ENCODE peak calls at places on chromosomes 6 and 20, in ten cellular contexts. D is cardiac fibroblast, A is A549, I is HFF-Myc, H is left lung, K is BE2C, O is fibroblast of mammary gland, R is stomach, V is AG10803, U is bronchial epithelial cell. L is an unnamed sample.

GRCh38 chr6:170305772-170306323 is 710 bp upstream of the FAM120B start:
- DNase-seq in A (no peak), U (no peak), D (no peak), R (no peak), O (no peak), I (no peak), H (no peak), K (no peak), V (no peak), L (no peak)

GRCh38 chr20:13995841-13996240 is 525 bp downstream of the MACROD2 start:
- DNase-seq in R (peak), D (no peak), A (peak), I (no peak), V (no peak), O (no peak), U (no peak), H (peak), K (peak), L (no peak)

GRCh38 chr6:14728396-14729024 is 517.4 kb upstream of the JARID2 start:
- DNase-seq in R (no peak), A (no peak), K (no peak), I (no peak), V (peak), U (peak), O (peak), D (peak), H (no peak), L (no peak)

GRCh38 chr6:148448371-148449010 is 105.9 kb downstream of the SASH1 start:
- DNase-seq in R (no peak), A (no peak), D (no peak), V (no peak), I (no peak), K (no peak), O (no peak), H (no peak), U (no peak), L (no peak)

GRCh38 chr6:83867527-83868161 is 8.2 kb downstream of the CYB5R4 start:
- DNase-seq in H (peak), O (peak), A (no peak), K (peak), D (peak), V (peak), I (peak), R (peak), U (peak), L (peak)

GRCh38 chr20:32655903-32656500 is 17.7 kb downstream of the C20orf203 start:
- DNase-seq in K (no peak), A (no peak), V (no peak), D (no peak), H (no peak), R (no peak), U (no peak), O (no peak), I (no peak), L (no peak)

GRCh38 chr20:29325304-29325640 is 1932.2 kb upstream of the DEFB115 start:
- DNase-seq in U (no peak), O (no peak), H (peak), V (no peak), K (no peak), R (no peak), A (no peak), D (no peak), I (no peak), L (no peak)

GRCh38 chr6:4309540-4309939 is 174.2 kb upstream of the ECI2 start:
- DNase-seq in A (no peak), I (no peak), D (no peak), H (no peak), K (no peak), R (no peak), O (no peak), U (no peak), V (no peak), L (no peak)

GRCh38 chr6:31738048-31738979 is 1.5 kb upstream of the MSH5 start:
- DNase-seq in V (peak), H (no peak), K (no peak), O (peak), A (peak), R (peak), U (peak), I (peak), D (peak), L (no peak)

GRCh38 chr20:26167499-26167898 is 470.8 kb upstream of the ZNF337 start:
- DNase-seq in D (peak), I (no peak), R (no peak), H (no peak), O (peak), A (no peak), K (no peak), U (peak), V (peak), L (no peak)

GRCh38 chr6:140566706-140567330 is 1192.4 kb upstream of the CITED2 start:
- DNase-seq in V (peak), O (peak), R (no peak), U (peak), K (no peak), A (no peak), H (no peak), D (peak), I (no peak), L (peak)

GRCh38 chr6:134457941-134458340 is 140.0 kb upstream of the SGK1 start:
- DNase-seq in R (no peak), U (no peak), I (no peak), O (no peak), H (no peak), A (no peak), D (no peak), V (no peak), K (no peak), L (no peak)

GRCh38 chr6:30323806-30324205 is 2.9 kb upstream of the TRIM39 start:
- DNase-seq in V (no peak), R (no peak), H (no peak), O (peak), U (peak), K (no peak), A (no peak), D (no peak), I (no peak), L (no peak)

GRCh38 chr6:137731960-137732616 is 135.0 kb upstream of the TNFAIP3 start:
- DNase-seq in R (no peak), U (peak), K (no peak), V (peak), D (peak), A (peak), H (no peak), O (peak), I (no peak), L (no peak)

GRCh38 chr20:46694484-46694883 is 5.2 kb upstream of the TP53RK start:
- DNase-seq in V (peak), R (no peak), H (no peak), I (no peak), A (no peak), K (no peak), O (peak), D (peak), U (no peak), L (no peak)

GRCh38 chr6:31525932-31526591 is 2.7 kb upstream of the MCCD1 start:
- DNase-seq in I (no peak), H (no peak), U (peak), K (no peak), R (no peak), V (peak), A (no peak), D (peak), O (no peak), L (no peak)

GRCh38 chr20:2917266-2917665 is 44.0 kb downstream of the PTPRA start:
- DNase-seq in O (no peak), R (no peak), H (no peak), I (no peak), A (no peak), D (no peak), V (no peak), U (no peak), K (no peak), L (no peak)

GRCh38 chr20:33348136-33348937 is 53.0 kb downstream of the CDK5RAP1 start:
- DNase-seq in R (no peak), V (no peak), U (no peak), H (no peak), I (no peak), A (no peak), D (no peak), O (no peak), K (no peak), L (no peak)

GRCh38 chr20:18011951-18012645 is 43.3 kb downstream of the MGME1 start:
- DNase-seq in D (no peak), H (no peak), O (no peak), R (no peak), K (no peak), I (no peak), A (no peak), U (no peak), V (no peak), L (no peak)

GRCh38 chr6:43944908-43945777 is 175.1 kb downstream of the VEGFA start:
- DNase-seq in U (no peak), V (peak), R (no peak), I (no peak), O (no peak), D (peak), A (no peak), H (no peak), K (no peak), L (no peak)

GRCh38 chr6:10759312-10759839 is 11.8 kb downstream of the TMEM14B start:
- DNase-seq in I (peak), A (peak), K (no peak), V (peak), U (peak), R (no peak), D (peak), H (no peak), O (peak), L (peak)

GRCh38 chr20:22312744-22313346 is 271.5 kb downstream of the FOXA2 start:
- DNase-seq in U (peak), V (peak), R (peak), K (peak), O (peak), D (peak), H (no peak), A (peak), I (no peak), L (no peak)

GRCh38 chr20:3248167-3248992 is 9.4 kb upstream of the SLC4A11 start:
- DNase-seq in V (peak), K (no peak), A (no peak), O (peak), U (peak), H (peak), D (peak), R (peak), I (no peak), L (no peak)

GRCh38 chr6:3427740-3428085 is 29.1 kb downstream of the SLC22A23 start:
- DNase-seq in H (no peak), A (no peak), O (peak), R (peak), I (no peak), V (peak), K (no peak), U (no peak), D (peak), L (no peak)

GRCh38 chr20:18007534-18008292 is 38.9 kb downstream of the MGME1 start:
- DNase-seq in D (no peak), U (no peak), H (no peak), I (no peak), O (no peak), V (peak), R (peak), K (peak), A (no peak), L (no peak)

GRCh38 chr20:23434521-23435313 is 4.8 kb upstream of the CSTL1 start:
- DNase-seq in U (no peak), H (no peak), R (no peak), K (no peak), D (no peak), V (no peak), O (no peak), I (no peak), A (no peak), L (no peak)

GRCh38 chr6:170096803-170097504 is 193.9 kb downstream of the DLL1 start:
- DNase-seq in H (no peak), O (no peak), D (no peak), U (no peak), K (no peak), V (no peak), R (peak), I (no peak), A (no peak), L (no peak)

GRCh38 chr6:53845290-53846073 is 50.7 kb downstream of the LRRC1 start:
- DNase-seq in U (no peak), R (no peak), O (no peak), D (no peak), A (no peak), I (no peak), H (peak), V (no peak), K (no peak), L (no peak)

GRCh38 chr6:156686940-156687874 is 90.0 kb upstream of the ARID1B start:
- DNase-seq in V (peak), U (peak), O (peak), H (peak), D (peak), R (peak), A (peak), K (peak), I (peak), L (peak)

GRCh38 chr20:50380697-50381040 is 129.5 kb upstream of the PTPN1 start:
- DNase-seq in R (peak), I (no peak), D (peak), K (peak), V (peak), O (peak), U (peak), A (peak), H (no peak), L (no peak)

GRCh38 chr20:49935746-49936152 is 448 bp upstream of the RNF114 start:
- DNase-seq in D (no peak), R (no peak), H (peak), A (no peak), U (no peak), V (no peak), I (no peak), O (no peak), K (no peak), L (no peak)

GRCh38 chr6:56794421-56794820 is 151.7 kb upstream of the DST start:
- DNase-seq in A (no peak), V (no peak), D (no peak), I (no peak), U (peak), O (no peak), H (no peak), K (no peak), R (no peak), L (no peak)

GRCh38 chr20:51430198-51430950 is 112.1 kb downstream of the NFATC2 start:
- DNase-seq in U (no peak), D (no peak), R (no peak), A (no peak), O (no peak), K (no peak), V (no peak), I (no peak), H (no peak), L (no peak)

DNA sequence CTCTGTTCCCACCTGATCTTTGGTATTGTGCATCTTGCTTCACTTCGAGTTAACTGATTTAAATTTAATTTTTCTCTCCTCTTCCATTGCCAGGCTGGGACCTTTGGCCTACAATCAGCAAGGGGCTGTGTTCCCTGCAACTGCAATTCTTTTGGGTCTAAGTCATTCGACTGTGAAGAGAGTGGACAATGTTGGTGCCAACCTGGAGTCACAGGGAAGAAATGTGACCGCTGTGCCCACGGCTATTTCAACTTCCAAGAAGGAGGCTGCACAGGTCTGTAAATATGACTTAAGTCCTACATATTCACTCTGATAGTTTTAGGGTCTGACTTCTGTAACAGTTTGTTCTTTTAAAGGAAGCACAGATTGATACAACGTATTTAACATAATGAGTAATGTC is 412.4 kb downstream of the ARHGAP18 start:
- DNase-seq in I (no peak), R (no peak), K (no peak), O (no peak), U (no peak), V (no peak), D (no peak), H (no peak), A (no peak), L (no peak)
- H3K4me3 ChIP-seq in I (no peak), R (no peak), K (no peak), O (no peak), U (no peak), V (no peak), D (no peak), H (no peak), A (no peak), L (no peak)

GRCh38 chr20:8663424-8663823 is 405.5 kb upstream of the PLCB4 start:
- DNase-seq in H (no peak), U (no peak), R (no peak), O (no peak), I (no peak), K (no peak), V (no peak), D (no peak), A (no peak), L (no peak)

GRCh38 chr20:8661229-8662023 is 407.5 kb upstream of the PLCB4 start:
- DNase-seq in K (no peak), O (no peak), H (no peak), D (no peak), I (no peak), A (no peak), V (no peak), R (no peak), U (no peak), L (no peak)

GRCh38 chr20:8662433-8662954 is 406.4 kb upstream of the PLCB4 start:
- DNase-seq in O (no peak), D (no peak), V (no peak), R (no peak), A (no peak), U (no peak), K (no peak), I (no peak), H (no peak), L (no peak)

GRCh38 chr20:8667306-8667705 is 401.6 kb upstream of the PLCB4 start:
- DNase-seq in V (no peak), A (no peak), D (peak), I (no peak), K (no peak), H (no peak), R (no peak), O (no peak), U (no peak), L (no peak)

DNA sequence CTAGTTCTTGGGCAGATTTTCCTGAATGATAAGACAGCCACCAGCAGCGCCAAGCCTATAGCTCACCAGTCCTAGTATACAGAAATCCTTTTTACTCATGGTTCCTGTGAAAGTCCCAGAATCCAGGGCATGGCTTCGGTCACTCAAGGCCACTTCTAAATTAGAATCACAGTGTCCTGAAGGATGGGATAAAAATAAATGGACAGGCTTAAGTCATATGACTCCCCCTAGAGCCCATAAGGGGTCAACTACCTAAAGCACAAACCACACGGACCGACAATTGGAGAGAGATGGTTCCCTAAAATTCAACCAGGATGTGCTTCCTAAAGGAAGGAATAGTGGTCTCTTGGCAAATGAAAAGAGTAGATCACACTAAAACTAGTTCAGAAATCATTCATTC is 404.1 kb upstream of the PLCB4 start:
- DNase-seq in V (no peak), H (no peak), O (no peak), K (no peak), U (no peak), R (no peak), A (peak), D (no peak), I (no peak), L (no peak)
- TF ChIP-seq CTCF in V (no peak), H (no peak), O (no peak), K (peak), U (no peak), R (no peak), A (peak), D (no peak), I (peak), L (no peak)

GRCh38 chr6:167424060-167424673 is 99.3 kb downstream of the TTLL2 start:
- DNase-seq in U (no peak), I (no peak), V (no peak), R (peak), D (no peak), O (no peak), K (no peak), H (no peak), A (no peak), L (no peak)

GRCh38 chr6:167420177-167420576 is 95.3 kb downstream of the TTLL2 start:
- DNase-seq in U (no peak), K (no peak), H (no peak), I (no peak), O (no peak), A (no peak), R (no peak), V (no peak), D (no peak), L (no peak)

GRCh38 chr6:167422934-167423333 is 98.0 kb downstream of the TTLL2 start:
- DNase-seq in A (no peak), K (no peak), U (no peak), O (no peak), H (no peak), V (no peak), I (no peak), R (no peak), D (no peak), L (no peak)

GRCh38 chr6:167424700-167425099 is 99.8 kb downstream of the TTLL2 start:
- DNase-seq in D (no peak), O (no peak), H (no peak), U (no peak), I (no peak), K (no peak), R (no peak), V (no peak), A (no peak), L (no peak)

GRCh38 chr6:167420858-167421766 is 96.2 kb downstream of the TTLL2 start:
- DNase-seq in D (no peak), H (peak), A (peak), K (peak), U (no peak), R (peak), I (no peak), O (no peak), V (no peak), L (no peak)
- H3K4me3 ChIP-seq in D (no peak), H (no peak), A (no peak), K (peak), U (no peak), R (peak), I (no peak), O (no peak), V (no peak), L (no peak)

GRCh38 chr6:160678744-160679401 is 14.8 kb upstream of the LPA start:
- DNase-seq in D (no peak), K (no peak), H (peak), R (no peak), A (no peak), V (no peak), I (no peak), O (no peak), U (peak), L (no peak)

GRCh38 chr6:160678230-160678629 is 14.2 kb upstream of the LPA start:
- DNase-seq in U (peak), H (no peak), D (no peak), O (no peak), A (no peak), K (no peak), V (no peak), R (no peak), I (no peak), L (no peak)

DNA sequence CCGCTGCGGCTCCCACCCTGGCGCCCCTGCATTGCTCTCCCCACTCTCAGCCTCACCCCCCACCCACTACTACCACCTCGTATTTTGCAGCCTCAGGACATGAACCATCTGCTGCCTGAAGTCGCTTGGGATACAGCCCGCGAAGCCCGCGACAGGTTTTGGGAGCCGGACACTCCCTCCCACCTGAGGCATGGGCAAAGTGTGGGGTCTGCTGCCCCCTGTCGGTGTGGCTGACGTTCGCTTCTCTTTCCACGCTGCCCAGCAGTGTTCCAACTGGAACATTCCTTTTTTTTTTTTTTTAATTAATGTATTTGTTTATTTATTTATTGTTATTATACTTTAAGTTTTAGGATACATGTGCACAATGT is 15.3 kb upstream of the LPA start:
- DNase-seq in D (no peak), V (no peak), U (no peak), I (no peak), H (no peak), O (no peak), K (peak), A (no peak), R (no peak), L (no peak)
- TF ChIP-seq CTCF in D (no peak), V (no peak), U (peak), I (peak), H (no peak), O (no peak), K (peak), A (no peak), R (no peak), L (peak)

GRCh38 chr6:110549277-110549676 is 72.9 kb upstream of the SLC22A16 start:
- DNase-seq in D (no peak), I (no peak), U (no peak), O (no peak), K (no peak), R (no peak), V (no peak), H (no peak), A (no peak), L (no peak)

GRCh38 chr6:110550353-110550752 is 73.9 kb upstream of the SLC22A16 start:
- DNase-seq in A (no peak), R (no peak), K (no peak), V (no peak), H (peak), D (no peak), I (no peak), O (no peak), U (no peak), L (no peak)

GRCh38 chr6:110545081-110545872 is 68.9 kb upstream of the SLC22A16 start:
- DNase-seq in U (peak), K (no peak), I (no peak), D (no peak), O (no peak), H (no peak), V (no peak), R (no peak), A (no peak), L (no peak)

GRCh38 chr6:110548124-110548847 is 71.9 kb upstream of the SLC22A16 start:
- DNase-seq in D (no peak), O (no peak), I (no peak), U (no peak), H (no peak), K (no peak), R (no peak), V (no peak), A (no peak), L (no peak)

GRCh38 chr6:110547266-110547964 is 71.0 kb upstream of the SLC22A16 start:
- DNase-seq in K (no peak), D (peak), A (no peak), R (no peak), O (peak), H (no peak), I (no peak), V (peak), U (peak), L (no peak)
- H3K4me3 ChIP-seq in K (no peak), D (no peak), A (no peak), R (no peak), O (no peak), H (no peak), I (no peak), V (no peak), U (no peak), L (no peak)

L was measured in retinal pigment epithelial cell.